ENCODE peak calls at places on chromosomes 7 and 10, in nine cellular contexts. One of them, this sample, is unnamed.

GRCh38 chr10:106582291-106582690 is 582.2 kb downstream of the SORCS1 start:
- DNase-seq in glomerular endothelial cell: no peak
- DNase-seq in mucosa of descending colon: no peak
- DNase-seq in GM23338: no peak
- DNase-seq in AG04450: no peak
- DNase-seq in choroid plexus epithelial cell: peak; percentile 61
- DNase-seq in progenitor cell of endocrine pancreas: no peak
- DNase-seq in NCI-H2081: no peak
- DNase-seq in T-helper 2 cell: no peak
- DNase-seq in this sample: no peak

GRCh38 chr10:91201213-91201996 is 19.1 kb upstream of the PCGF5 start:
- DNase-seq in T-helper 2 cell: no peak
- DNase-seq in mucosa of descending colon: no peak
- DNase-seq in choroid plexus epithelial cell: peak; percentile 62
- DNase-seq in progenitor cell of endocrine pancreas: no peak
- DNase-seq in AG04450: no peak
- DNase-seq in glomerular endothelial cell: no peak
- DNase-seq in NCI-H2081: no peak
- DNase-seq in GM23338: no peak
- DNase-seq in this sample: no peak

GRCh38 chr10:67788028-67788886 is 49.7 kb downstream of the DNAJC12 start:
- DNase-seq in glomerular endothelial cell: no peak
- DNase-seq in T-helper 2 cell: peak; percentile 34
- DNase-seq in NCI-H2081: no peak
- DNase-seq in GM23338: peak; percentile 95
- DNase-seq in progenitor cell of endocrine pancreas: peak; percentile 17
- DNase-seq in choroid plexus epithelial cell: peak; percentile 47
- DNase-seq in mucosa of descending colon: peak; percentile 68
- DNase-seq in AG04450: no peak
- DNase-seq in this sample: peak; percentile 97

GRCh38 chr10:86266446-86267242 is 100.0 kb downstream of the GRID1 start:
- DNase-seq in T-helper 2 cell: no peak
- DNase-seq in progenitor cell of endocrine pancreas: peak; percentile 7
- DNase-seq in GM23338: no peak
- DNase-seq in AG04450: no peak
- DNase-seq in choroid plexus epithelial cell: no peak
- DNase-seq in glomerular endothelial cell: no peak
- DNase-seq in mucosa of descending colon: no peak
- DNase-seq in NCI-H2081: no peak
- DNase-seq in this sample: peak; percentile 38

GRCh38 chr10:128526793-128527375 is 400.7 kb upstream of the MKI67 start:
- DNase-seq in T-helper 2 cell: no peak
- DNase-seq in GM23338: no peak
- DNase-seq in AG04450: no peak
- DNase-seq in glomerular endothelial cell: no peak
- DNase-seq in progenitor cell of endocrine pancreas: no peak
- DNase-seq in NCI-H2081: peak; percentile 38
- DNase-seq in mucosa of descending colon: no peak
- DNase-seq in choroid plexus epithelial cell: peak; percentile 2
- DNase-seq in this sample: no peak

GRCh38 chr10:119177708-119178370 is 773 bp downstream of the PRDX3 start:
- DNase-seq in NCI-H2081: no peak
- DNase-seq in T-helper 2 cell: no peak
- DNase-seq in choroid plexus epithelial cell: no peak
- DNase-seq in AG04450: no peak
- DNase-seq in GM23338: no peak
- DNase-seq in progenitor cell of endocrine pancreas: no peak
- DNase-seq in glomerular endothelial cell: no peak
- DNase-seq in mucosa of descending colon: no peak
- DNase-seq in this sample: no peak

GRCh38 chr7:147492621-147493020 is 1097.9 kb upstream of the C7orf33 start:
- DNase-seq in GM23338: no peak
- DNase-seq in progenitor cell of endocrine pancreas: no peak
- DNase-seq in mucosa of descending colon: no peak
- DNase-seq in AG04450: no peak
- DNase-seq in T-helper 2 cell: no peak
- DNase-seq in NCI-H2081: no peak
- DNase-seq in choroid plexus epithelial cell: no peak
- DNase-seq in glomerular endothelial cell: no peak
- DNase-seq in this sample: no peak

GRCh38 chr7:12162420-12163113 is 48.5 kb upstream of the TMEM106B start:
- DNase-seq in glomerular endothelial cell: peak; percentile 60
- DNase-seq in NCI-H2081: no peak
- DNase-seq in progenitor cell of endocrine pancreas: no peak
- DNase-seq in AG04450: peak; percentile 11
- DNase-seq in GM23338: no peak
- DNase-seq in T-helper 2 cell: no peak
- DNase-seq in choroid plexus epithelial cell: peak; percentile 52
- DNase-seq in mucosa of descending colon: no peak
- DNase-seq in this sample: no peak

GRCh38 chr7:155715406-155715805 is 70.9 kb downstream of the RBM33 start:
- DNase-seq in GM23338: no peak
- DNase-seq in NCI-H2081: no peak
- DNase-seq in T-helper 2 cell: no peak
- DNase-seq in mucosa of descending colon: no peak
- DNase-seq in glomerular endothelial cell: no peak
- DNase-seq in AG04450: no peak
- DNase-seq in progenitor cell of endocrine pancreas: no peak
- DNase-seq in choroid plexus epithelial cell: no peak
- DNase-seq in this sample: no peak

GRCh38 chr10:127978481-127978880 is 71.6 kb downstream of the PTPRE start:
- DNase-seq in T-helper 2 cell: no peak
- DNase-seq in GM23338: no peak
- DNase-seq in choroid plexus epithelial cell: no peak
- DNase-seq in NCI-H2081: no peak
- DNase-seq in glomerular endothelial cell: no peak
- DNase-seq in AG04450: no peak
- DNase-seq in mucosa of descending colon: no peak
- DNase-seq in progenitor cell of endocrine pancreas: no peak
- DNase-seq in this sample: no peak

GRCh38 chr7:33733865-33734650 is 171.3 kb upstream of the BMPER start:
- DNase-seq in glomerular endothelial cell: no peak
- DNase-seq in choroid plexus epithelial cell: peak; percentile 37
- DNase-seq in AG04450: no peak
- DNase-seq in progenitor cell of endocrine pancreas: no peak
- DNase-seq in T-helper 2 cell: no peak
- DNase-seq in GM23338: no peak
- DNase-seq in mucosa of descending colon: peak; percentile 85
- DNase-seq in NCI-H2081: peak; percentile 36
- DNase-seq in this sample: peak; percentile 58

GRCh38 chr10:49324711-49325110 is 25.7 kb downstream of the C10orf71 start:
- DNase-seq in T-helper 2 cell: no peak
- DNase-seq in glomerular endothelial cell: no peak
- DNase-seq in AG04450: no peak
- DNase-seq in mucosa of descending colon: no peak
- DNase-seq in choroid plexus epithelial cell: peak; percentile 26
- DNase-seq in progenitor cell of endocrine pancreas: no peak
- DNase-seq in GM23338: peak; percentile 57
- DNase-seq in NCI-H2081: no peak
- DNase-seq in this sample: peak; percentile 62

GRCh38 chr10:129670124-129670523 is 203.1 kb downstream of the MGMT start:
- DNase-seq in glomerular endothelial cell: no peak
- DNase-seq in T-helper 2 cell: no peak
- DNase-seq in AG04450: no peak
- DNase-seq in NCI-H2081: no peak
- DNase-seq in progenitor cell of endocrine pancreas: no peak
- DNase-seq in choroid plexus epithelial cell: no peak
- DNase-seq in mucosa of descending colon: no peak
- DNase-seq in GM23338: no peak
- DNase-seq in this sample: no peak

GRCh38 chr7:55827577-55827976 is 35.0 kb downstream of the SEPTIN14 start:
- DNase-seq in progenitor cell of endocrine pancreas: no peak
- DNase-seq in glomerular endothelial cell: no peak
- DNase-seq in NCI-H2081: no peak
- DNase-seq in T-helper 2 cell: no peak
- DNase-seq in AG04450: no peak
- DNase-seq in GM23338: no peak
- DNase-seq in choroid plexus epithelial cell: no peak
- DNase-seq in mucosa of descending colon: no peak
- DNase-seq in this sample: no peak

GRCh38 chr10:132136689-132137088 is 50.1 kb upstream of the DPYSL4 start:
- DNase-seq in AG04450: no peak
- DNase-seq in choroid plexus epithelial cell: no peak
- DNase-seq in NCI-H2081: no peak
- DNase-seq in T-helper 2 cell: no peak
- DNase-seq in progenitor cell of endocrine pancreas: no peak
- DNase-seq in glomerular endothelial cell: no peak
- DNase-seq in GM23338: no peak
- DNase-seq in mucosa of descending colon: peak; percentile 17
- DNase-seq in this sample: no peak

GRCh38 chr10:130175074-130175473 is 38.9 kb downstream of the GLRX3 start:
- DNase-seq in T-helper 2 cell: no peak
- DNase-seq in mucosa of descending colon: no peak
- DNase-seq in NCI-H2081: no peak
- DNase-seq in AG04450: no peak
- DNase-seq in choroid plexus epithelial cell: no peak
- DNase-seq in GM23338: no peak
- DNase-seq in glomerular endothelial cell: no peak
- DNase-seq in progenitor cell of endocrine pancreas: no peak
- DNase-seq in this sample: no peak

GRCh38 chr10:27433976-27434375 is 70.1 kb upstream of the RAB18 start:
- DNase-seq in mucosa of descending colon: no peak
- DNase-seq in T-helper 2 cell: no peak
- DNase-seq in choroid plexus epithelial cell: no peak
- DNase-seq in AG04450: no peak
- DNase-seq in NCI-H2081: no peak
- DNase-seq in progenitor cell of endocrine pancreas: no peak
- DNase-seq in GM23338: no peak
- DNase-seq in glomerular endothelial cell: no peak
- DNase-seq in this sample: no peak

GRCh38 chr10:132765435-132765834 is 20.5 kb downstream of the NKX6-2 start:
- DNase-seq in progenitor cell of endocrine pancreas: no peak
- DNase-seq in AG04450: no peak
- DNase-seq in T-helper 2 cell: no peak
- DNase-seq in choroid plexus epithelial cell: no peak
- DNase-seq in glomerular endothelial cell: no peak
- DNase-seq in GM23338: no peak
- DNase-seq in NCI-H2081: no peak
- DNase-seq in mucosa of descending colon: no peak
- DNase-seq in this sample: no peak